ENCODE peak calls at places on chromosomes 4 and X, in six cellular contexts. H is Karpas-422, K is transverse colon, L is PC-3, M is brain microvascular endothelial cell, S is HL-60. G is an unnamed sample.

GRCh38 chr4:145404754-145405153 is 76.9 kb upstream of the SMAD1 start:
- DNase-seq in H (no peak), K (no peak), L (no peak), M (no peak), S (no peak), G (no peak)

GRCh38 chrX:15678339-15678738 is 13.7 kb upstream of the CLTRN start:
- DNase-seq in H (no peak), K (no peak), L (no peak), M (no peak), S (no peak), G (no peak)

GRCh38 chr4:89657931-89658700 is 178.8 kb downstream of the SNCA start:
- DNase-seq in H (peak), K (no peak), L (peak), M (peak), S (no peak), G (no peak)

GRCh38 chr4:103268746-103269145 is 70.6 kb upstream of the CENPE start:
- DNase-seq in H (no peak), K (no peak), L (no peak), M (no peak), S (no peak), G (no peak)

GRCh38 chr4:82642321-82642720 is 80.5 kb upstream of the TMEM150C start:
- DNase-seq in H (no peak), K (no peak), L (no peak), M (no peak), S (no peak), G (no peak)

GRCh38 chr4:78693777-78694456 is 82.2 kb upstream of the BMP2K start:
- DNase-seq in H (no peak), K (no peak), L (no peak), M (no peak), S (no peak), G (no peak)

GRCh38 chr4:84750956-84751275 is 168.0 kb downstream of the CDS1 start:
- DNase-seq in H (no peak), K (no peak), L (no peak), M (no peak), S (no peak), G (no peak)

GRCh38 chrX:150146271-150146888 is 208.1 kb upstream of the EOLA2 start:
- DNase-seq in H (no peak), K (no peak), L (peak), M (no peak), S (no peak), G (no peak)

GRCh38 chr4:165726831-165727230 is 146.2 kb upstream of the TLL1 start:
- DNase-seq in H (no peak), K (no peak), L (no peak), M (no peak), S (no peak), G (no peak)

GRCh38 chrX:25290132-25290531 is 274.4 kb upstream of the ARX start:
- DNase-seq in H (no peak), K (no peak), L (no peak), M (no peak), S (no peak), G (no peak)

GRCh38 chr4:89111833-89112563 is 665 bp downstream of the TIGD2 start:
- DNase-seq in H (peak), K (peak), L (peak), M (peak), S (peak), G (no peak)

GRCh38 chrX:24024819-24025740 is 1.9 kb downstream of the KLHL15 start:
- DNase-seq in H (peak), K (peak), L (peak), M (peak), S (peak), G (peak)

GRCh38 chrX:95059909-95060308 is 1385.9 kb downstream of the FAM133A start:
- DNase-seq in H (no peak), K (no peak), L (no peak), M (no peak), S (no peak), G (no peak)

GRCh38 chr4:127759228-127759820 is 22.8 kb upstream of the HSPA4L start:
- DNase-seq in H (no peak), K (no peak), L (no peak), M (no peak), S (no peak), G (no peak)

GRCh38 chr4:172850838-172851237 is 317.8 kb upstream of the GALNT7 start:
- DNase-seq in H (no peak), K (no peak), L (peak), M (peak), S (no peak), G (no peak)

GRCh38 chr4:77994194-77994721 is 62.9 kb upstream of the FRAS1 start:
- DNase-seq in H (peak), K (no peak), L (peak), M (peak), S (no peak), G (peak)

GRCh38 chrX:123422875-123423274 is 238.8 kb downstream of the GRIA3 start:
- DNase-seq in H (peak), K (peak), L (peak), M (peak), S (no peak), G (peak)

GRCh38 chr4:72896515-72896914 is 173.0 kb downstream of the COX18 start:
- DNase-seq in H (no peak), K (no peak), L (peak), M (peak), S (no peak), G (no peak)

GRCh38 chr4:110735691-110736090 is 112.8 kb upstream of the PITX2 start:
- DNase-seq in H (no peak), K (no peak), L (no peak), M (peak), S (no peak), G (no peak)

GRCh38 chr4:107618656-107619055 is 101.4 kb downstream of the PAPSS1 start:
- DNase-seq in H (no peak), K (no peak), L (no peak), M (no peak), S (no peak), G (no peak)

GRCh38 chrX:131675596-131676194 is 131.8 kb downstream of the OR13H1 start:
- DNase-seq in H (peak), K (no peak), L (peak), M (peak), S (no peak), G (peak)

GRCh38 chr4:41318839-41319530 is 62.3 kb downstream of the UCHL1 start:
- DNase-seq in H (no peak), K (no peak), L (peak), M (peak), S (no peak), G (no peak)

GRCh38 chr4:11878241-11878640 is 449.5 kb upstream of the HS3ST1 start:
- DNase-seq in H (no peak), K (no peak), L (no peak), M (no peak), S (no peak), G (no peak)

GRCh38 chr4:182801626-182802025 is 115.6 kb downstream of the DCTD start:
- DNase-seq in H (no peak), K (no peak), L (no peak), M (no peak), S (no peak), G (no peak)

GRCh38 chr4:83535520-83535944 is 376 bp upstream of the GPAT3 start:
- DNase-seq in H (no peak), K (peak), L (peak), M (peak), S (no peak), G (peak)

GRCh38 chr4:169492436-169493163 is 119.8 kb downstream of the NEK1 start:
- DNase-seq in H (peak), K (peak), L (peak), M (peak), S (peak), G (peak)

GRCh38 chrX:30949554-30949953 is 60.5 kb upstream of the TAB3 start:
- DNase-seq in H (no peak), K (no peak), L (no peak), M (no peak), S (no peak), G (peak)

GRCh38 chr4:32768664-32769389 is 2048.7 kb downstream of the PCDH7 start:
- DNase-seq in H (no peak), K (no peak), L (no peak), M (no peak), S (no peak), G (no peak)

GRCh38 chrX:123357941-123358340 is 173.9 kb downstream of the GRIA3 start:
- DNase-seq in H (no peak), K (no peak), L (no peak), M (no peak), S (no peak), G (no peak)

GRCh38 chrX:40273356-40274050 is 175.7 kb upstream of the BCOR start:
- DNase-seq in H (no peak), K (no peak), L (no peak), M (no peak), S (no peak), G (no peak)

GRCh38 chr4:7365472-7366179 is 69.1 kb downstream of the PSAPL1 start:
- DNase-seq in H (no peak), K (no peak), L (no peak), M (no peak), S (no peak), G (no peak)

GRCh38 chr4:87565746-87566145 is 36.6 kb upstream of the SPARCL1 start:
- DNase-seq in H (no peak), K (no peak), L (no peak), M (no peak), S (no peak), G (no peak)

GRCh38 chrX:13268874-13269273 is 51.0 kb downstream of the ATXN3L start:
- DNase-seq in H (no peak), K (no peak), L (no peak), M (no peak), S (no peak), G (no peak)

GRCh38 chr4:168480991-168481588 is 798 bp upstream of the DDX60L start:
- DNase-seq in H (peak), K (peak), L (peak), M (peak), S (peak), G (no peak)
- H3K4me3 ChIP-seq in H (peak), K (peak), L (peak), M (peak), S (peak), G (peak)

GRCh38 chr4:143357161-143357845 is 20.6 kb downstream of the GAB1 start:
- DNase-seq in H (no peak), K (peak), L (peak), M (no peak), S (no peak), G (no peak)

GRCh38 chr4:143358419-143358818 is 21.7 kb downstream of the GAB1 start:
- DNase-seq in H (no peak), K (no peak), L (no peak), M (no peak), S (no peak), G (no peak)

GRCh38 chr4:143360838-143361237 is 24.2 kb downstream of the GAB1 start:
- DNase-seq in H (no peak), K (no peak), L (no peak), M (no peak), S (no peak), G (no peak)

GRCh38 chr4:143359794-143360193 is 23.1 kb downstream of the GAB1 start:
- DNase-seq in H (no peak), K (no peak), L (no peak), M (no peak), S (no peak), G (no peak)

DNA sequence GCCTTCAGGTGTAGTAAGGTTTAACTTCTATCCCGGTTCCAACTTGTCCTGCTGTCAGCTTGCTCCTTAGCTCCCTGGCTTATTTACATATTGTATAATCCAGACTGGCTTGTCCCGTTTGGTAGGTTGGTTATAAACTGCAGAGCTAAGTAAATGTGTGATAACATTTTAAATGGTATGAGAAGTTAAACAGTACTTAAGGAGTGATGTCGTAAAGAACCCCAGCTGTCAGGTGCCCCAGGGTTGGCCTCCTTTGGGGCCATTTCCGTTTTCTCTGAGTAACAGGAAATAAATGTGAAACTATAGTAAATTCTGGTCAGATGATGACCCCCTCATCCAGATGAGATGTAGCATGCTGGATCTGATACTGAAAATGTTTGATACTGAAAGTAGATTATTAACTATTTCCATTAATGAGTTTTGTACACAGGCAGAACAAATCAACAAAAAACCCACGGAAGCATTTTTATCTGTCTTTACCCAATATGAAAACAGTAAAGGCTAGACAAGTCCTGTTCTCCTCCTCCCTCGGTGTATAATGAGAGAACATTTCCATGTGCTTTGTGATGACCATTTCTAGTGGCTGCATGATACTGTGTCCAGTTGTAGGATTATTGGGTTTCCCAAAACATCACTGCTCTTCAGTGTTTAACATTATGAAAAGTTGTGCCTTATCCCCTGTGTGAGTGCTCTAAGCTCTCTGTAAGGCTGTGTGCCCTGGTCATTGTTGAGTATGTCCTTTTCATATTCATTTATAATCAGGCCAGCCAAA is 22.4 kb downstream of the GAB1 start:
- DNase-seq in H (peak), K (peak), L (peak), M (peak), S (no peak), G (no peak)
- H3K27ac ChIP-seq in H (no peak), K (peak), L (peak), M (peak), S (peak), G (no peak)

GRCh38 chr4:153788419-153789276 is at the start of gene SFRP2:
- DNase-seq in H (no peak), K (no peak), L (no peak), M (no peak), S (no peak), G (no peak)
- H3K4me3 ChIP-seq in H (no peak), K (peak), L (no peak), M (peak), S (no peak), G (no peak)

GRCh38 chr4:148800943-148801342 is 358.7 kb upstream of the NR3C2 start:
- DNase-seq in H (no peak), K (no peak), L (no peak), M (no peak), S (no peak), G (no peak)
- H3K27ac ChIP-seq in H (no peak), K (no peak), L (no peak), M (no peak), S (no peak), G (no peak)

GRCh38 chr4:76011018-76011670 is 3.8 kb upstream of the CXCL9 start:
- DNase-seq in H (no peak), K (no peak), L (no peak), M (no peak), S (no peak), G (no peak)
- H3K4me3 ChIP-seq in H (no peak), K (no peak), L (no peak), M (no peak), S (no peak), G (no peak)